ENCODE peak calls at places on chromosomes 5 and 9, in four cellular contexts. J is vagina, H is endothelial cell of umbilical vein, P is thoracic aorta. E is an unnamed sample.

GRCh38 chr5:180335614-180336233 is 17.4 kb downstream of the GFPT2 start:
- DNase-seq in H (no peak), P (no peak), J (no peak), E (no peak)

GRCh38 chr9:22098636-22099332 is 89.7 kb upstream of the CDKN2B start:
- DNase-seq in P (no peak), H (no peak), J (no peak), E (no peak)

GRCh38 chr9:21657966-21658667 is 144.3 kb upstream of the MTAP start:
- DNase-seq in J (no peak), H (no peak), P (no peak), E (no peak)

GRCh38 chr5:139668064-139668880 is 20.1 kb downstream of the CXXC5 start:
- DNase-seq in J (no peak), H (peak; percentile 50), P (no peak), E (no peak)

GRCh38 chr5:133404724-133405123 is 207.6 kb downstream of the FSTL4 start:
- DNase-seq in H (no peak), J (peak; percentile 34), P (no peak), E (no peak)

GRCh38 chr9:136312436-136312835 is 8.5 kb upstream of the CCDC187 start:
- DNase-seq in P (no peak), H (peak; percentile 51), J (no peak), E (no peak)

GRCh38 chr5:124881333-124881732 is 134.9 kb upstream of the ZNF608 start:
- DNase-seq in J (no peak), P (no peak), H (no peak), E (no peak)

GRCh38 chr5:175853573-175854230 is 17.7 kb upstream of the CPLX2 start:
- DNase-seq in P (no peak), H (no peak), J (no peak), E (no peak)

GRCh38 chr5:170693701-170694100 is 89.8 kb upstream of the GABRP start:
- DNase-seq in H (no peak), J (no peak), P (no peak), E (no peak)

GRCh38 chr9:124312290-124313265 is 54.8 kb downstream of the NEK6 start:
- DNase-seq in P (no peak), J (no peak), H (no peak), E (no peak)

GRCh38 chr5:168670881-168671575 is 91.9 kb upstream of the PANK3 start:
- DNase-seq in P (no peak), J (no peak), H (no peak), E (no peak)

GRCh38 chr9:89555426-89556375 is 49.1 kb upstream of the GADD45G start:
- DNase-seq in J (no peak), H (peak; percentile 8), P (no peak), E (no peak)

GRCh38 chr5:158514353-158514960 is 585.3 kb downstream of the EBF1 start:
- DNase-seq in J (no peak), H (no peak), P (no peak), E (no peak)

GRCh38 chr5:91232523-91232922 is 150.6 kb downstream of the ARRDC3 start:
- DNase-seq in H (no peak), J (no peak), P (no peak), E (no peak)
- H3K36me3 ChIP-seq in H (no peaks in the 10 kb centered on the region), J (no peaks in the 10 kb centered on the region), P (no peaks in the 10 kb centered on the region), E (no peaks in the 10 kb centered on the region)

GRCh38 chr9:6996061-6996854 is 238.5 kb downstream of the KDM4C start:
- DNase-seq in J (no peak), P (no peak), H (no peak), E (no peak)

GRCh38 chr9:6997330-6997729 is 239.6 kb downstream of the KDM4C start:
- DNase-seq in P (no peak), J (no peak), H (no peak), E (no peak)

DNA sequence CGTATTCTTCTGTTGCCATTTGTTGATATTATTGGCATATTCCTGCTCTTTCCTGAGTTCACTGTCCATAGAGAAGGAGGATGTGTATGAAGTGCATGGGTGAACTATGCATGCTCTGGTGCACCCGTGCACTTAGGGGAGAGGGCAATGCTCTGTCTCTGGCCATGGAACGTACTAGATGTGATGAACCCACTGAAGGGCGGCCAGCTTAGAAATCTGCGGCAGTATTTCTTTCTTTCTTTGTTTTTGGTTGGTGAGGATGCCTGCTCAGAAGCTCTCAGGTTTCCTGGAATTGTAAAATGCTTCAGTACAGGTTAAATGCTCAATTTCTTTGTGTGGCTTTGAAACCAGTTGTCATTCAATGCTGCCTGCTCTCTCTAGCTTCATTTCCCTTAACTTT is 235.8 kb downstream of the KDM4C start:
- DNase-seq in P (no peak), J (no peak), H (no peak), E (no peak)
- TF ChIP-seq CTCF in P (no peak), J (no peak), H (no peak), E (no peak)

GRCh38 chr5:72246239-72246580 is 73.8 kb downstream of the MRPS27 start:
- DNase-seq in H (peak; percentile 68), P (no peak), J (no peak), E (no peak)

GRCh38 chr5:72244862-72245371 is 75.1 kb downstream of the MRPS27 start:
- DNase-seq in H (peak; percentile 78), J (no peak), P (no peak), E (no peak)

GRCh38 chr5:72245517-72246238 is 74.4 kb downstream of the MRPS27 start:
- DNase-seq in H (no peak), J (no peak), P (no peak), E (no peak)

GRCh38 chr5:72248352-72249032 is 71.5 kb downstream of the MRPS27 start:
- DNase-seq in H (peak; percentile 97), J (no peak), P (peak; percentile 38), E (peak; percentile 61)

GRCh38 chr5:72246954-72247442 is 73.0 kb downstream of the MRPS27 start:
- DNase-seq in H (peak; percentile 93), J (no peak), P (no peak), E (no peak)
- H3K4me3 ChIP-seq in H (no peak overlapping the region), J (no peak overlapping the region), P (no peak overlapping the region), E (no peak overlapping the region)

GRCh38 chr9:104831681-104832080 is 67.8 kb downstream of the NIPSNAP3B start:
- DNase-seq in H (no peak), P (no peak), J (no peak), E (no peak)

GRCh38 chr9:104820336-104820735 is 56.4 kb downstream of the NIPSNAP3B start:
- DNase-seq in P (no peak), J (no peak), H (no peak), E (no peak)

GRCh38 chr9:104826911-104827310 is 63.0 kb downstream of the NIPSNAP3B start:
- DNase-seq in P (no peak), J (no peak), H (no peak), E (no peak)

DNA sequence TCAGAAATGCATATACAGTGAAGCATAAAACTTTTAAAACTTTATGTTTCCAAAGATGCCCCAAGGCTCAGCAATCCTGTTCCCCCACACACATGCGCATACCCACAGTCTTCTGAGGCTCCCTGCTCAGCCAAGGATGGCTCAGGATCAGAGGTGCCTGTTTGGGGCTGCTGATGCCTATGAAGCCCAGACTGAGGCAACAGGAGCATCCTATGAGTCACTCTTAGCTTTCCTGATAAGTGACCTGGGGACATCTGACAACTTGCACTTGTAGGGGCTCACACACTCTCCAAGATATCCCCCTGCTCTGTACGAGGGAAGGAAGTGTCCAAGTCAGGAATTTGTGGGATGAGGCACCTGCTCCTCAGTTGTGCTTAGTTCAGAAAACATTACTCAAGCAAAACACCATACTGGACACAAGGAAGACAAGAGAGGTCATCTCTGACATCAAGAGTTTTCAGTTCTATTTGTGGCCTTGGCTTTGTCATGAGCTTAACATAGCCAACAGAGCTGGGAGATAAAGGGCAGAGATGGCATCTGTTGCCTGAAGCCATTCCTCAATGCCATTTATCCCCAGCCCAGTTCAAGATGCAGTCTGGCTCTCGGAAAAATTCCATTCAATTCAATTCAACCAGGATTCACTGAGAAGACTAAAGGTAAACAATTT is 62.3 kb downstream of the NIPSNAP3B start:
- DNase-seq in H (no peak), J (no peak), P (no peak), E (no peak)
- H3K36me3 ChIP-seq in H (no peaks in the 10 kb centered on the region), J (peaks cover 96% of the 10 kb centered on the region), P (peaks cover 63% of the 10 kb centered on the region), E (peaks cover 96% of the 10 kb centered on the region)

DNA sequence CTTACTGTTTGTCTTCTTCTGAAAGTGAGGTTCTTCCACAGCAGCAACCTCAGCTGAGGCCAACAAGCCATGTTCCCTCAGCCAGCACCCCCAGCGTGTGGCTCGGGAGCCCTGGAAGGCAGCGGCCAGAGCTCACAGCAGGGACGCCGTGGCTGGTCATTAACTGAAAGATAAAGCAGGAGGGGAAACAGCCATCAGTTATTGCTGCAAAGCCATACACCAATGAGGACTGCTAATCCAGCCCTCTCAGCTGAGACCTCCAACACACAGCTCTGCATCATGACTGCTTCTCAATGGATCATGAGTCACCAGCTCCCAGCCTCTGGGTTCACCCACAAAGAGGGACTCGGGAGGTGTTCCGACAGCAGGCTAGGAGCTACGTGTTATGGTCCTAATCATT is 24.3 kb downstream of the ABCA1 start:
- DNase-seq in H (no peak), J (no peak), P (no peak), E (no peak)
- TF ChIP-seq CTCF in H (no peak), J (no peak), P (no peak), E (no peak)